ENCODE peak calls at places on chromosomes 2 and 18, in seven cellular contexts. One of them, this sample, is unnamed.

GRCh38 chr2:226118471-226119429 is 680.9 kb downstream of the IRS1 start:
- DNase-seq in IMR-90: peak
- DNase-seq in mesenchymal stem cell: peak
- DNase-seq in H9: no peak
- DNase-seq in mesendoderm: no peak
- DNase-seq in H1: no peak
- DNase-seq in trophoblast cell: peak
- DNase-seq in this sample: no peak

GRCh38 chr2:227324671-227325055 is 388 bp upstream of the MFF start:
- DNase-seq in IMR-90: peak
- DNase-seq in mesenchymal stem cell: no peak
- DNase-seq in H9: peak
- DNase-seq in mesendoderm: no peak
- DNase-seq in H1: no peak
- DNase-seq in trophoblast cell: no peak
- DNase-seq in this sample: no peak

GRCh38 chr2:20422679-20423271 is 24.1 kb upstream of the RHOB start:
- DNase-seq in IMR-90: peak
- DNase-seq in mesenchymal stem cell: peak
- DNase-seq in H9: peak
- DNase-seq in mesendoderm: peak
- DNase-seq in H1: no peak
- DNase-seq in trophoblast cell: no peak
- DNase-seq in this sample: no peak

GRCh38 chr2:190529486-190530104 is 4.9 kb downstream of the NEMP2 start:
- DNase-seq in IMR-90: peak
- DNase-seq in mesenchymal stem cell: peak
- DNase-seq in H9: no peak
- DNase-seq in mesendoderm: no peak
- DNase-seq in H1: no peak
- DNase-seq in trophoblast cell: no peak
- DNase-seq in this sample: no peak

GRCh38 chr2:30373881-30374302 is 73.2 kb upstream of the LCLAT1 start:
- DNase-seq in IMR-90: peak
- DNase-seq in mesenchymal stem cell: peak
- DNase-seq in H9: peak
- DNase-seq in mesendoderm: peak
- DNase-seq in H1: no peak
- DNase-seq in trophoblast cell: no peak
- DNase-seq in this sample: no peak

GRCh38 chr18:47946889-47947288 is 16.4 kb upstream of the SMAD2 start:
- DNase-seq in IMR-90: no peak
- DNase-seq in mesenchymal stem cell: no peak
- DNase-seq in H9: no peak
- DNase-seq in mesendoderm: no peak
- DNase-seq in H1: no peak
- DNase-seq in trophoblast cell: no peak
- DNase-seq in this sample: no peak

GRCh38 chr2:207873794-207874193 is 104.1 kb upstream of the FZD5 start:
- DNase-seq in IMR-90: no peak
- DNase-seq in mesenchymal stem cell: no peak
- DNase-seq in H9: no peak
- DNase-seq in mesendoderm: no peak
- DNase-seq in H1: no peak
- DNase-seq in trophoblast cell: no peak
- DNase-seq in this sample: no peak

GRCh38 chr2:31028415-31028814 is 109.8 kb downstream of the GALNT14 start:
- DNase-seq in IMR-90: no peak
- DNase-seq in mesenchymal stem cell: no peak
- DNase-seq in H9: no peak
- DNase-seq in mesendoderm: peak
- DNase-seq in H1: no peak
- DNase-seq in trophoblast cell: no peak
- DNase-seq in this sample: no peak

GRCh38 chr2:71548589-71549485 is 95.5 kb downstream of the DYSF start:
- DNase-seq in IMR-90: peak
- DNase-seq in mesenchymal stem cell: peak
- DNase-seq in H9: peak
- DNase-seq in mesendoderm: peak
- DNase-seq in H1: peak
- DNase-seq in trophoblast cell: peak
- DNase-seq in this sample: peak

DNA sequence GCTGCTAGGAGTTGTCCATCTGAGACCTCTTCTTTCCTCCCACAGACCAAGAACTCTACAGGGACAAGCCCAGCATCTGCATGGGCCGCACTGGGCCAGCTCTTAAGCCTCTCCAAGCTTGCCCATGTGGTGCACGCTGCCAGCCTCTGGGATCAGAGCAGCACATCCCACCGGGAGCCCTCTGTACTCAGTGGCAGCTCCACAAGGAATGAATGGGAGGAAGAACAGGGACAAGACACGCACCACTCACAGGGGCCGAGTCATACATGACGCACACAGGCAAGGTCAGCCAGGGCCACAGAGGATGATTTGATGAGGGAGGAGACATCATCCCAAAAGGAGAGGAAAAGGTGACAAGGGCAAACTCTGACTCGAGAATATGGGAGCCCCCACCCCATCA is 268.3 kb downstream of the KLHL29 start:
- DNase-seq in IMR-90: no peak
- DNase-seq in mesenchymal stem cell: no peak
- DNase-seq in H9: no peak
- DNase-seq in mesendoderm: no peak
- DNase-seq in H1: no peak
- DNase-seq in trophoblast cell: no peak
- DNase-seq in this sample: no peak
- H2AK5ac ChIP-seq in IMR-90: no peak
- H2AK5ac ChIP-seq in mesenchymal stem cell: no peak
- H2AK5ac ChIP-seq in H9: no peak
- H2AK5ac ChIP-seq in mesendoderm: no peak
- H2AK5ac ChIP-seq in H1: no peak
- H2AK5ac ChIP-seq in trophoblast cell: no peak
- H2AK5ac ChIP-seq in this sample: no peak

GRCh38 chr2:141828761-141829160 is 302.1 kb downstream of the LRP1B start:
- DNase-seq in IMR-90: no peak
- DNase-seq in mesenchymal stem cell: no peak
- DNase-seq in H9: no peak
- DNase-seq in mesendoderm: no peak
- DNase-seq in H1: no peak
- DNase-seq in trophoblast cell: no peak
- DNase-seq in this sample: no peak
- H2AK5ac ChIP-seq in IMR-90: no peak
- H2AK5ac ChIP-seq in mesenchymal stem cell: no peak
- H2AK5ac ChIP-seq in H9: no peak
- H2AK5ac ChIP-seq in mesendoderm: no peak
- H2AK5ac ChIP-seq in H1: no peak
- H2AK5ac ChIP-seq in trophoblast cell: no peak
- H2AK5ac ChIP-seq in this sample: no peak

DNA sequence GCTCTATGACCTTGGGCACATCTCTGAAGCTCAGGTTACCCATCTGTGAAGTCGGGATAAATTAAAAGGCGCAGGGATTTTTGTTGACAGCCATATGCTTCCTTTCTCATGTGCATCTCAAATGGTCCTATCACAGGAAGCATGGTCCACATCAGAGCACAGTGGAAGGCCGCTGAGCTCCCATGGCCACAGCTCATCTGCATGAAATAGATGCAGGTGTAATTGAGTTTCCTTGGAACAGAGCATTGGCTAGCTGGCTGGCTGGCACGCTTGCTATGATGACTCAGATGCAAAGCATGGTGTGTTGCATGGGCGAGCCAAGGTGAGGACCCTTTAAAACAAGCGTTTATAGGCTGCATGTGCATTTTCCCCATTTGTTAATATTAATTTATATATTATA is 79.3 kb downstream of the TXNL1 start:
- DNase-seq in IMR-90: no peak
- DNase-seq in mesenchymal stem cell: no peak
- DNase-seq in H9: no peak
- DNase-seq in mesendoderm: no peak
- DNase-seq in H1: no peak
- DNase-seq in trophoblast cell: no peak
- DNase-seq in this sample: no peak
- H2AK5ac ChIP-seq in IMR-90: no peak
- H2AK5ac ChIP-seq in mesenchymal stem cell: no peak
- H2AK5ac ChIP-seq in H9: no peak
- H2AK5ac ChIP-seq in mesendoderm: no peak
- H2AK5ac ChIP-seq in H1: no peak
- H2AK5ac ChIP-seq in trophoblast cell: no peak
- H2AK5ac ChIP-seq in this sample: peak

GRCh38 chr2:136006658-136007057 is 21.2 kb upstream of the DARS1 start:
- DNase-seq in IMR-90: peak
- DNase-seq in mesenchymal stem cell: peak
- DNase-seq in H9: no peak
- DNase-seq in mesendoderm: peak
- DNase-seq in H1: no peak
- DNase-seq in trophoblast cell: no peak
- DNase-seq in this sample: no peak

GRCh38 chr2:136008205-136008865 is 22.9 kb upstream of the DARS1 start:
- DNase-seq in IMR-90: no peak
- DNase-seq in mesenchymal stem cell: no peak
- DNase-seq in H9: no peak
- DNase-seq in mesendoderm: no peak
- DNase-seq in H1: no peak
- DNase-seq in trophoblast cell: no peak
- DNase-seq in this sample: no peak

GRCh38 chr2:136001147-136001546 is 15.7 kb upstream of the DARS1 start:
- DNase-seq in IMR-90: no peak
- DNase-seq in mesenchymal stem cell: no peak
- DNase-seq in H9: no peak
- DNase-seq in mesendoderm: no peak
- DNase-seq in H1: no peak
- DNase-seq in trophoblast cell: no peak
- DNase-seq in this sample: no peak

GRCh38 chr2:136005462-136006205 is 20.2 kb upstream of the DARS1 start:
- DNase-seq in IMR-90: peak
- DNase-seq in mesenchymal stem cell: peak
- DNase-seq in H9: no peak
- DNase-seq in mesendoderm: no peak
- DNase-seq in H1: no peak
- DNase-seq in trophoblast cell: no peak
- DNase-seq in this sample: no peak

GRCh38 chr2:136004920-136005319 is 19.5 kb upstream of the DARS1 start:
- DNase-seq in IMR-90: no peak
- DNase-seq in mesenchymal stem cell: no peak
- DNase-seq in H9: no peak
- DNase-seq in mesendoderm: no peak
- DNase-seq in H1: no peak
- DNase-seq in trophoblast cell: no peak
- DNase-seq in this sample: no peak
- H2AK5ac ChIP-seq in IMR-90: no peak
- H2AK5ac ChIP-seq in mesenchymal stem cell: peak
- H2AK5ac ChIP-seq in H9: no peak
- H2AK5ac ChIP-seq in mesendoderm: no peak
- H2AK5ac ChIP-seq in H1: no peak
- H2AK5ac ChIP-seq in trophoblast cell: no peak
- H2AK5ac ChIP-seq in this sample: no peak

GRCh38 chr18:8825729-8826375 is 120.5 kb downstream of the MTCL1 start:
- DNase-seq in IMR-90: no peak
- DNase-seq in mesenchymal stem cell: no peak
- DNase-seq in H9: no peak
- DNase-seq in mesendoderm: no peak
- DNase-seq in H1: no peak
- DNase-seq in trophoblast cell: no peak
- DNase-seq in this sample: no peak

GRCh38 chr18:8828300-8828699 is 122.9 kb downstream of the MTCL1 start:
- DNase-seq in IMR-90: no peak
- DNase-seq in mesenchymal stem cell: no peak
- DNase-seq in H9: no peak
- DNase-seq in mesendoderm: no peak
- DNase-seq in H1: no peak
- DNase-seq in trophoblast cell: no peak
- DNase-seq in this sample: no peak

GRCh38 chr18:8825273-8825672 is 119.9 kb downstream of the MTCL1 start:
- DNase-seq in IMR-90: no peak
- DNase-seq in mesenchymal stem cell: no peak
- DNase-seq in H9: no peak
- DNase-seq in mesendoderm: no peak
- DNase-seq in H1: no peak
- DNase-seq in trophoblast cell: no peak
- DNase-seq in this sample: no peak

GRCh38 chr18:8826514-8826913 is 121.2 kb downstream of the MTCL1 start:
- DNase-seq in IMR-90: no peak
- DNase-seq in mesenchymal stem cell: no peak
- DNase-seq in H9: no peak
- DNase-seq in mesendoderm: no peak
- DNase-seq in H1: no peak
- DNase-seq in trophoblast cell: no peak
- DNase-seq in this sample: no peak

DNA sequence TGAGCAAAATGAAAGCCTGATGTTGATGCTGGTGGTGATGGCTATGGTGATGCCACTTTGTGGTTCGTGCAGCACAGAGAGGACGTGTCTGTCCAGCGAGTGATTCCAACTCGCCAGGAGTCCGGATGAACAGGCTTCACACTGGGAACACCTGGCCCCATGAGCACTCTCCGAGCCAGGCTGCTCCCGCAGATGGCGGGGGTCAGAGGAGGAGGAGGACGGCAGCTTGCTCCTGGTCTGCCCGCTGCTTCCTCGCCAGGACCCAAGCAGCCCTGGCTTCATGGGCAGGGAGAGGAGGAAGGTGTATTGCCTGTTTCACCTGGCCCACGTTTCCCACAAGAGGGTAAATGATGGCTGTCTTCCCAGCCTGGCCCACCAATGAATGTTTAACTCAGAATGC is 121.6 kb downstream of the MTCL1 start:
- DNase-seq in IMR-90: no peak
- DNase-seq in mesenchymal stem cell: no peak
- DNase-seq in H9: no peak
- DNase-seq in mesendoderm: no peak
- DNase-seq in H1: no peak
- DNase-seq in trophoblast cell: no peak
- DNase-seq in this sample: no peak
- H2AK5ac ChIP-seq in IMR-90: peak
- H2AK5ac ChIP-seq in mesenchymal stem cell: no peak
- H2AK5ac ChIP-seq in H9: no peak
- H2AK5ac ChIP-seq in mesendoderm: no peak
- H2AK5ac ChIP-seq in H1: no peak
- H2AK5ac ChIP-seq in trophoblast cell: no peak
- H2AK5ac ChIP-seq in this sample: no peak